ENCODE peak calls at places on chromosomes 2 and 18, in seven cellular contexts. K is cardiac muscle cell, T is astrocyte, F is heart right ventricle, Z is lower lobe of right lung, X is IMR-90, V is colonic mucosa. A is an unnamed sample.

GRCh38 chr2:216632952-216633615 is at the start of gene IGFBP2:
- DNase-seq in K (peak; percentile 30), T (peak; percentile 60), F (peak; percentile 48), Z (no peak), X (peak; percentile 40), V (peak; percentile 46), A (no peak)

GRCh38 chr2:67256892-67257291 is 140.2 kb upstream of the ETAA1 start:
- DNase-seq in K (no peak), T (peak; percentile 90), F (no peak), Z (no peak), X (peak; percentile 98), V (no peak), A (no peak)

GRCh38 chr2:170850251-170850650 is 33.6 kb downstream of the GAD1 start:
- DNase-seq in K (no peak), T (no peak), F (no peak), Z (no peak), X (no peak), V (no peak), A (no peak)

GRCh38 chr2:104378853-104379374 is 475.0 kb upstream of the POU3F3 start:
- DNase-seq in K (no peak), T (peak; percentile 57), F (peak; percentile 15), Z (no peak), X (no peak), V (peak; percentile 21), A (no peak)

GRCh38 chr2:127712999-127713398 is 11.7 kb downstream of the SFT2D3 start:
- DNase-seq in K (no peak), T (no peak), F (no peak), Z (no peak), X (no peak), V (no peak), A (no peak)

GRCh38 chr2:24015562-24016375 is 5.9 kb downstream of the MFSD2B start:
- DNase-seq in K (peak; percentile 68), T (peak; percentile 59), F (no peak), Z (no peak), X (peak; percentile 83), V (no peak), A (no peak)

GRCh38 chr2:171893196-171893823 is 734 bp downstream of the SLC25A12 start:
- DNase-seq in K (no peak), T (no peak), F (no peak), Z (no peak), X (no peak), V (no peak), A (no peak)

GRCh38 chr2:121554998-121555397 is 24.3 kb downstream of the RNU4ATAC start:
- DNase-seq in K (no peak), T (no peak), F (no peak), Z (no peak), X (no peak), V (no peak), A (no peak)

GRCh38 chr2:231058761-231059550 is 2.3 kb downstream of the PSMD1 start:
- DNase-seq in K (peak; percentile 13), T (peak; percentile 35), F (no peak), Z (no peak), X (peak; percentile 22), V (no peak), A (no peak)

GRCh38 chr18:76445275-76445674 is 49.8 kb downstream of the ZNF516 start:
- DNase-seq in K (peak; percentile 85), T (peak; percentile 92), F (no peak), Z (no peak), X (peak; percentile 84), V (no peak), A (no peak)

GRCh38 chr2:106849253-106849652 is 36.7 kb downstream of the ST6GAL2 start:
- DNase-seq in K (no peak), T (no peak), F (no peak), Z (no peak), X (no peak), V (no peak), A (no peak)

GRCh38 chr2:106847366-106847765 is 38.6 kb downstream of the ST6GAL2 start:
- DNase-seq in K (no peak), T (no peak), F (no peak), Z (no peak), X (no peak), V (no peak), A (no peak)

GRCh38 chr2:106851475-106851874 is 34.5 kb downstream of the ST6GAL2 start:
- DNase-seq in K (no peak), T (no peak), F (no peak), Z (no peak), X (no peak), V (no peak), A (no peak)

GRCh38 chr2:106852103-106852502 is 33.9 kb downstream of the ST6GAL2 start:
- DNase-seq in K (no peak), T (no peak), F (no peak), Z (no peak), X (no peak), V (no peak), A (no peak)

DNA sequence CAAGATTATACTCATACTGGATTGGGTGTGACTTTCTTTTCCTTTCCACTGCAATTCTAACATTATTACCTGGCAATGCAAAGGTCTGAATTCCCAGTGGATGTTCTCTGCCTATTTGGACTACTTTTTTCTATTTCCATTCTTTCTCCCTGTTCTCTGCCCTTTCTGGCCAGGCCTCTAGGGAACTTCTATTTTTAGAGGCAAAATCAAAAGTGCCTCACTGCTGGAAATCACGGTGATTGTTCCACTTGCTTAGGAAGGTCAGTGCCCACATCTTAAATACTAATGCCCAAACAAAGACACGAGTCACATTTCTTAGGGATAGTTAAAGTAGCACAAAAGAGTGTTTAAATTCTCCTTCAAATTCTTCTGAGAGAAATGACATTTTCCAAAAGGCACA is 34.9 kb downstream of the ST6GAL2 start:
- DNase-seq in K (no peak), T (no peak), F (no peak), Z (no peak), X (no peak), V (no peak), A (no peak)
- TF ChIP-seq CTCF in K (no peak), T (no peak), F (no peak), Z (no peak), X (no peak), V (no peak), A (no peak)

GRCh38 chr18:78975282-78975681 is 4.3 kb upstream of the SALL3 start:
- DNase-seq in K (no peak), T (no peak), F (no peak), Z (no peak), X (no peak), V (no peak), A (no peak)
- H3K9me3 ChIP-seq in K (no peaks in the 10 kb centered on the region), T (no peaks in the 10 kb centered on the region), F (no peaks in the 10 kb centered on the region), Z (no peaks in the 10 kb centered on the region), X (no peaks in the 10 kb centered on the region), V (no peaks in the 10 kb centered on the region), A (no peaks in the 10 kb centered on the region)

DNA sequence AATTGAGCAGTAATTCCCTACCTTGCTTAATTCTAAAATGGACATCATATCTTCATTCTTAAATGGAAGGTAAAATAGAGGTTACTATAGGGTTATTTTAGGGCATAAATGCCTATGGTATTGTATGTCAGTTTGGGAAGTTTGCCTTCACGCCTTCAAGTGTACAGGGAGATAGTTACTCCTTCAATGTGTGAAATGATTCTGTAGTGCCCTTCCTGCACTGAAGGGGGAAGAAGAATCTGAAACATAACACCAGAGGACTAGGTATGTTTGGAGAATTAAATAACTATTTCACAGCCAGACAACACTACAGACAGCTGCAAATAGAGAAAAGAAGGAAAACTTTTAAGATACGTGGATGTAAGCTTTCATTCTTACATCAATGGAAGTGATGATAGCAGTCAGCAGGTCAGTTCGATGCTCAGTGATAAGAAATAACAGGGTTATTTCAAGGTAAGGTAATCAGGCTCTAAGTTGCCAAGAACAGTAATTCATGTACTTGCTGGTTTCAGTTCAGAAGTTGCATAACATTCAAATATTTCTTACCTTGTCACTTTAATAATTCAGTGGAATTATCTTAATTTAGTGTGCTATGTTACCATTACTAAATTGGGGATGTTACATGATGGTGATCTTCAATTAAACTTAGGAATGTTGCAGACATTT is 4.0 kb downstream of the PKP4 start:
- DNase-seq in K (peak; percentile 30), T (no peak), F (no peak), Z (no peak), X (no peak), V (no peak), A (no peak)
- TF ChIP-seq CTCF in K (peak; percentile 33), T (no peak), F (peak; percentile 21), Z (no peak), X (no peak), V (no peak), A (no peak)

DNA sequence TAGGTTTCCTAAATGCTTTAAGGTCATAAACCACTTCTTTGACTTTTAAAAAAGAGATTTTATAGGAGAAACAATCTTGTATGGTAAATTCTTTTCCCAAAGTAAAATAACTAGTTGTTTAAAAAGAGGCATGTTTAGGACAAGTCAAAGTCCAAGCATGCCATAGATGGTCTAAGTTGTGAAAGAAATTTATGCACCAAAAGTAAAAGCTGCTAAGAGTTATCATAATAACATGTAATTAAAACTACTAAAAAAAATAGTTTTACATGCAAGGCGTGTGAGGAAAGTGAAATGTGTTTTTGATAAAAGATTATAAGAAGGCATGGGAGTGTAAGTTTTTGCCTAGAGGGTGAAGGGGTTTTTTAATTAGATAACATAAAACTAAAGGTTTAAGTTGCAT is 22.5 kb downstream of the FAM210A start:
- DNase-seq in K (no peak), T (peak; percentile 18), F (no peak), Z (no peak), X (peak; percentile 16), V (no peak), A (no peak)
- H3K9me3 ChIP-seq in K (peaks cover 3% of the 10 kb centered on the region), T (peaks cover 7% of the 10 kb centered on the region), F (no peaks in the 10 kb centered on the region), Z (peaks cover 23% of the 10 kb centered on the region), X (peaks cover 8% of the 10 kb centered on the region), V (no peaks in the 10 kb centered on the region), A (peaks cover 46% of the 10 kb centered on the region)

GRCh38 chr2:38586926-38587325 is 15.8 kb downstream of the HNRNPLL start:
- DNase-seq in K (peak; percentile 28), T (no peak), F (no peak), Z (no peak), X (peak; percentile 27), V (no peak), A (no peak)
- TF ChIP-seq CTCF in K (no peak), T (no peak), F (no peak), Z (no peak), X (no peak), V (no peak), A (no peak)

GRCh38 chr2:52210611-52211010 is 1178.7 kb upstream of the NRXN1 start:
- DNase-seq in K (no peak), T (no peak), F (no peak), Z (no peak), X (peak; percentile 42), V (no peak), A (no peak)
- H3K9me3 ChIP-seq in K (no peaks in the 10 kb centered on the region), T (no peaks in the 10 kb centered on the region), F (no peaks in the 10 kb centered on the region), Z (no peaks in the 10 kb centered on the region), X (no peaks in the 10 kb centered on the region), V (no peaks in the 10 kb centered on the region), A (peaks cover 4% of the 10 kb centered on the region)

GRCh38 chr2:241701405-241702154 is at the start of gene ING5:
- DNase-seq in K (peak; percentile 96), T (peak; percentile 70), F (peak; percentile 95), Z (peak; percentile 98), X (peak; percentile 87), V (peak; percentile 98), A (peak; percentile 96)
- TF ChIP-seq CTCF in K (no peak), T (no peak), F (no peak), Z (no peak), X (no peak), V (no peak), A (no peak)

GRCh38 chr2:102547462-102547861 is 71.9 kb upstream of the SLC9A2 start:
- DNase-seq in K (no peak), T (no peak), F (no peak), Z (no peak), X (no peak), V (no peak), A (no peak)
- H3K9me3 ChIP-seq in K (no peaks in the 10 kb centered on the region), T (no peaks in the 10 kb centered on the region), F (no peaks in the 10 kb centered on the region), Z (peaks cover 17% of the 10 kb centered on the region), X (no peaks in the 10 kb centered on the region), V (no peaks in the 10 kb centered on the region), A (peaks cover 17% of the 10 kb centered on the region)

A was measured in CD4-positive, alpha-beta T cell.